ENCODE peak calls at places on chromosomes 13 and 19, in nine cellular contexts. I, X, F, Z, P, T, H, L and K are unnamed samples.

GRCh38 chr19:52992109-52993004 is 21.4 kb upstream of the ERVV-1 start:
- DNase-seq in I (no peak), X (no peak), F (peak), Z (peak), P (peak), T (peak), H (no peak), L (no peak), K (no peak)

GRCh38 chr13:49314344-49314882 is 66.7 kb downstream of the CDADC1 start:
- DNase-seq in I (no peak), X (no peak), F (peak), Z (no peak), P (no peak), T (no peak), H (no peak), L (no peak), K (no peak)

GRCh38 chr19:47404334-47405196 is 14.8 kb downstream of the MEIS3 start:
- DNase-seq in I (no peak), X (no peak), F (no peak), Z (no peak), P (no peak), T (no peak), H (no peak), L (no peak), K (no peak)

GRCh38 chr13:39038569-39038898 is 278 bp downstream of the NHLRC3 start:
- DNase-seq in I (peak), X (no peak), F (peak), Z (no peak), P (no peak), T (no peak), H (no peak), L (no peak), K (no peak)

GRCh38 chr13:105202384-105202783 is 1333.1 kb downstream of the EFNB2 start:
- DNase-seq in I (no peak), X (no peak), F (peak), Z (no peak), P (peak), T (peak), H (no peak), L (no peak), K (no peak)

GRCh38 chr13:106570354-106570822 is 2.5 kb upstream of the ARGLU1 start:
- DNase-seq in I (no peak), X (peak), F (peak), Z (peak), P (peak), T (peak), H (no peak), L (peak), K (peak)

GRCh38 chr19:46861691-46862503 is 1.1 kb downstream of the ARHGAP35 start:
- DNase-seq in I (peak), X (no peak), F (peak), Z (peak), P (peak), T (no peak), H (no peak), L (peak), K (no peak)

GRCh38 chr19:13633109-13633508 is 126.8 kb upstream of the CACNA1A start:
- DNase-seq in I (no peak), X (no peak), F (no peak), Z (no peak), P (peak), T (peak), H (no peak), L (no peak), K (no peak)

GRCh38 chr19:13621413-13621812 is 115.1 kb upstream of the CACNA1A start:
- DNase-seq in I (peak), X (peak), F (peak), Z (no peak), P (peak), T (no peak), H (peak), L (no peak), K (peak)

GRCh38 chr19:49338023-49338677 is 2.9 kb downstream of the CD37 start:
- DNase-seq in I (peak), X (no peak), F (no peak), Z (no peak), P (peak), T (no peak), H (no peak), L (no peak), K (no peak)

GRCh38 chr13:110683203-110683883 is 22.6 kb downstream of the CARS2 start:
- DNase-seq in I (no peak), X (no peak), F (peak), Z (no peak), P (peak), T (no peak), H (no peak), L (no peak), K (no peak)

GRCh38 chr13:92590503-92590908 is 636.1 kb upstream of the GPC6 start:
- DNase-seq in I (no peak), X (no peak), F (peak), Z (no peak), P (no peak), T (no peak), H (no peak), L (no peak), K (no peak)

GRCh38 chr19:1067341-1068103 is 555 bp downstream of the ARHGAP45 start:
- DNase-seq in I (no peak), X (no peak), F (no peak), Z (no peak), P (no peak), T (no peak), H (no peak), L (no peak), K (no peak)

GRCh38 chr13:21324793-21325192 is 134.3 kb downstream of the ZDHHC20 start:
- DNase-seq in I (no peak), X (no peak), F (no peak), Z (no peak), P (no peak), T (no peak), H (no peak), L (no peak), K (no peak)

GRCh38 chr13:21326155-21327030 is 132.7 kb downstream of the ZDHHC20 start:
- DNase-seq in I (no peak), X (peak), F (peak), Z (no peak), P (peak), T (peak), H (peak), L (no peak), K (no peak)

GRCh38 chr13:21328836-21329477 is 130.1 kb downstream of the ZDHHC20 start:
- DNase-seq in I (no peak), X (no peak), F (no peak), Z (no peak), P (no peak), T (no peak), H (no peak), L (no peak), K (no peak)

GRCh38 chr13:21330126-21330861 is 128.8 kb downstream of the ZDHHC20 start:
- DNase-seq in I (no peak), X (no peak), F (peak), Z (no peak), P (no peak), T (no peak), H (no peak), L (no peak), K (no peak)

DNA sequence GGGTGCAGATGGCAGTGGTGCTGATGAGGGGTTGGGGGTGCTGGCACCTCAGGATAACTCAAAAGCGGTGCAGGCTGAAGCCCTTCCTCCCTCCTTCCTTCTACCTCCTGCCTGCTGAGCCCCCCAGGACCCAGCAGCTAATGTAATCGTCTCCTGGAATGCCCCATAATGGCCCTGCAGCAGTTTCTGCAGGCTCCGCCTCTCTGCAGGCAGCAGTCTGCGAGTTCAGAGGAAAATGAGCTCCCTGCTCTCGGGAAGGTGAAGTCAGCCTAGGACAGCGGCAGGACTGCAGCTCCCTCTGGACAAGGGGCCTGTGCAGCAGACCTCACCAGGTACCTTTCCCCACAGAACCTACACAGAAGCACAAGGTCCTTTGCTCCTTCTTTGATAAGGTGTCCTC is 130.9 kb downstream of the ZDHHC20 start:
- DNase-seq in I (no peak), X (no peak), F (no peak), Z (no peak), P (peak), T (no peak), H (no peak), L (no peak), K (no peak)
- H3K27ac ChIP-seq in I (no peak), X (no peak), F (no peak), Z (no peak), P (no peak), T (no peak), H (no peak), L (no peak), K (no peak)

DNA sequence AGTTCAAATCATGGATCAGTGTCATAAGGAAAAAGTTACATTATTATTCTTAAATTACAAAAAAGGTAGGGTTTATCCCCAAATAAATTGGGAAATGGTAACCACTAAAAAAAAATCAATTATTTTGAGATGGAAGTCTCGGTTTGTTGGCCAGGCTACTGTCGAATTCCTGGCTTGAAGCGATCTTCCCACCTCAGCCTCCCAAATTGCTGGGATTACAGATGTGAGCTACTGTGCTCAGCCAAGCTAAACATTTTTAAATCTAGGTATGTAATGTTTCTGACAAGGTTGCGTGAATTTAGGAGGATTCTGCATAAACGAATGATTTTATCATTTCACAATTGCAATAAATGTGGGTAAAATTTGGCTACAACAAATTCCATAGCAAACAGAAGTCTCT is 2.0 kb downstream of the NAA16 start:
- DNase-seq in I (no peak), X (no peak), F (no peak), Z (no peak), P (no peak), T (no peak), H (no peak), L (no peak), K (no peak)
- H3K27ac ChIP-seq in I (peak), X (no peak), F (no peak), Z (peak), P (no peak), T (no peak), H (no peak), L (peak), K (no peak)

GRCh38 chr19:15400521-15401396 is 18.0 kb downstream of the AKAP8L start:
- DNase-seq in I (no peak), X (no peak), F (no peak), Z (no peak), P (no peak), T (no peak), H (no peak), L (peak), K (no peak)
- H3K27ac ChIP-seq in I (no peak), X (peak), F (no peak), Z (no peak), P (no peak), T (no peak), H (no peak), L (peak), K (no peak)

GRCh38 chr13:82719987-82720386 is 1162.3 kb downstream of the SLITRK1 start:
- DNase-seq in I (no peak), X (no peak), F (no peak), Z (no peak), P (no peak), T (no peak), H (no peak), L (no peak), K (no peak)

GRCh38 chr13:82717249-82717648 is 1165.0 kb downstream of the SLITRK1 start:
- DNase-seq in I (no peak), X (peak), F (peak), Z (no peak), P (no peak), T (no peak), H (no peak), L (no peak), K (peak)

GRCh38 chr13:82720961-82721360 is 1161.3 kb downstream of the SLITRK1 start:
- DNase-seq in I (no peak), X (no peak), F (no peak), Z (no peak), P (no peak), T (no peak), H (no peak), L (no peak), K (no peak)
- H3K27ac ChIP-seq in I (no peak), X (no peak), F (no peak), Z (no peak), P (no peak), T (no peak), H (no peak), L (no peak), K (no peak)